ENCODE peak calls at places on chromosomes 3 and 15, in six cellular contexts. E, F, J, W, I and V are unnamed samples.

GRCh38 chr15:30794388-30794787 is 109.3 kb upstream of the FAN1 start:
- ATAC-seq in W (no peak), F (no peak), I (no peak), J (no peak), E (no peak), V (no peak)

GRCh38 chr3:67418539-67419529 is 235.6 kb downstream of the SUCLG2 start:
- ATAC-seq in I (no peak), F (no peak), J (no peak), W (no peak), E (peak), V (no peak)

GRCh38 chr3:100073555-100074307 is 40.6 kb downstream of the FILIP1L start:
- ATAC-seq in W (peak), E (peak), F (peak), I (no peak), J (no peak), V (peak)

GRCh38 chr3:184336484-184337230 is 743 bp upstream of the FAM131A start:
- ATAC-seq in F (peak), J (peak), I (peak), W (peak), E (peak), V (no peak)

GRCh38 chr3:107790612-107791011 is 267.9 kb downstream of the BBX start:
- ATAC-seq in E (no peak), W (peak), I (no peak), J (no peak), F (no peak), V (no peak)

GRCh38 chr3:21405671-21406667 is 345.0 kb downstream of the ZNF385D start:
- ATAC-seq in J (no peak), I (no peak), E (no peak), W (no peak), F (peak), V (peak)

GRCh38 chr15:40891810-40892448 is 2.3 kb upstream of the VPS18 start:
- ATAC-seq in F (peak), W (no peak), E (no peak), I (peak), J (peak), V (peak)

GRCh38 chr3:55160241-55160877 is 232.5 kb upstream of the LRTM1 start:
- ATAC-seq in W (peak), F (no peak), I (no peak), E (peak), J (peak), V (peak)

GRCh38 chr3:63354160-63354559 is 76.1 kb downstream of the SYNPR start:
- ATAC-seq in I (no peak), W (no peak), E (no peak), F (no peak), J (no peak), V (no peak)

GRCh38 chr15:71114066-71114680 is 1.1 kb upstream of the THSD4 start:
- ATAC-seq in E (no peak), F (no peak), W (no peak), I (no peak), J (peak), V (no peak)

GRCh38 chr3:48431224-48432029 is 1.5 kb upstream of the PLXNB1 start:
- ATAC-seq in F (no peak), I (no peak), E (no peak), J (no peak), W (no peak), V (no peak)

GRCh38 chr3:79230254-79230653 is 537.5 kb downstream of the ROBO1 start:
- ATAC-seq in E (no peak), W (no peak), F (no peak), I (no peak), J (no peak), V (no peak)

GRCh38 chr3:184321666-184322065 is 7.3 kb downstream of the EIF4G1 start:
- ATAC-seq in E (no peak), F (no peak), I (no peak), W (no peak), J (no peak), V (no peak)

GRCh38 chr3:138909904-138910303 is 37.0 kb downstream of the FOXL2 start:
- ATAC-seq in E (no peak), F (peak), J (no peak), W (no peak), I (peak), V (no peak)

GRCh38 chr3:171967137-171967783 is 72.1 kb upstream of the FNDC3B start:
- ATAC-seq in J (peak), E (peak), I (no peak), F (peak), W (no peak), V (no peak)

GRCh38 chr15:91522609-91523332 is 330.7 kb upstream of the SLCO3A1 start:
- ATAC-seq in I (no peak), W (no peak), F (no peak), J (no peak), E (peak), V (no peak)

GRCh38 chr3:42508562-42508961 is 6.1 kb downstream of the VIPR1 start:
- ATAC-seq in J (no peak), I (no peak), E (no peak), F (no peak), W (no peak), V (no peak)

GRCh38 chr3:145750657-145751056 is 410.3 kb downstream of the PLOD2 start:
- ATAC-seq in E (no peak), W (no peak), I (no peak), F (no peak), J (no peak), V (no peak)

GRCh38 chr3:152374260-152374990 is 105.7 kb downstream of the MBNL1 start:
- ATAC-seq in F (peak), E (peak), J (peak), W (no peak), I (no peak), V (no peak)

GRCh38 chr3:178082508-178082907 is 453.7 kb upstream of the KCNMB2 start:
- ATAC-seq in E (no peak), J (no peak), I (no peak), W (no peak), F (no peak), V (no peak)

GRCh38 chr15:42494998-42495360 is 455 bp upstream of the SNAP23 start:
- ATAC-seq in W (peak), E (peak), J (peak), F (no peak), I (no peak), V (no peak)

GRCh38 chr3:15726043-15726442 is 71.7 kb downstream of the ANKRD28 start:
- ATAC-seq in E (no peak), J (no peak), W (no peak), I (no peak), F (no peak), V (no peak)

GRCh38 chr3:22113453-22113852 is 362.4 kb upstream of the ZNF385D start:
- ATAC-seq in I (no peak), W (no peak), E (no peak), J (peak), F (no peak), V (no peak)

GRCh38 chr3:108430540-108430939 is 79.9 kb downstream of the MYH15 start:
- ATAC-seq in J (no peak), W (no peak), F (no peak), E (no peak), I (no peak), V (no peak)

GRCh38 chr3:89173546-89173945 is 66.1 kb downstream of the EPHA3 start:
- ATAC-seq in J (no peak), W (no peak), E (no peak), I (no peak), F (no peak), V (no peak)

GRCh38 chr3:66083096-66083960 is 44.6 kb upstream of the MAGI1 start:
- ATAC-seq in F (no peak), J (no peak), W (no peak), E (no peak), I (peak), V (no peak)

GRCh38 chr3:111359261-111360030 is 182.6 kb upstream of the CD96 start:
- ATAC-seq in E (no peak), J (no peak), F (no peak), W (no peak), I (no peak), V (no peak)

GRCh38 chr15:73753250-73754130 is at the start of gene INSYN1:
- ATAC-seq in J (no peak), E (peak), W (no peak), I (peak), F (no peak), V (no peak)

GRCh38 chr15:88118741-88119140 is 137.8 kb downstream of the NTRK3 start:
- ATAC-seq in J (no peak), I (no peak), E (no peak), W (no peak), F (no peak), V (no peak)

GRCh38 chr3:179833294-179833693 is 180.5 kb downstream of the USP13 start:
- ATAC-seq in F (no peak), I (no peak), W (no peak), E (no peak), J (no peak), V (no peak)

GRCh38 chr15:70284438-70285214 is 186.9 kb upstream of the TLE3 start:
- ATAC-seq in I (no peak), E (peak), W (no peak), J (no peak), F (no peak), V (peak)

GRCh38 chr3:81816473-81817260 is 55.2 kb upstream of the GBE1 start:
- ATAC-seq in J (no peak), F (no peak), I (no peak), E (peak), W (peak), V (peak)